ENCODE peak calls at places on chromosomes 13 and 19, in four cellular contexts. E, A, U and F are unnamed samples.

GRCh38 chr13:67120872-67121531 is 109.1 kb downstream of the PCDH9 start:
- DNase-seq in E (no peak), A (no peak), U (no peak), F (no peak)

GRCh38 chr19:30170495-30171137 is 201.6 kb upstream of the ZNF536 start:
- DNase-seq in E (no peak), A (no peak), U (no peak), F (no peak)

GRCh38 chr19:38658462-38659306 is 11.2 kb downstream of the ACTN4 start:
- DNase-seq in E (no peak), A (no peak), U (peak), F (peak)

GRCh38 chr13:40152145-40152544 is 496.7 kb downstream of the COG6 start:
- DNase-seq in E (no peak), A (no peak), U (no peak), F (no peak)

GRCh38 chr19:31154021-31154420 is 195.2 kb downstream of the TSHZ3 start:
- DNase-seq in E (no peak), A (no peak), U (no peak), F (no peak)

GRCh38 chr19:15466851-15467733 is 2.7 kb upstream of the RASAL3 start:
- DNase-seq in E (peak), A (peak), U (no peak), F (peak)

GRCh38 chr13:113109151-113110047 is 3.8 kb downstream of the F7 start:
- DNase-seq in E (no peak), A (no peak), U (no peak), F (no peak)

GRCh38 chr13:40496035-40496810 is 170.2 kb downstream of the FOXO1 start:
- DNase-seq in E (no peak), A (no peak), U (no peak), F (no peak)

GRCh38 chr19:883661-884211 is 9.3 kb downstream of the MED16 start:
- DNase-seq in E (no peak), A (no peak), U (peak), F (no peak)

GRCh38 chr13:111006508-111007031 is 91.7 kb upstream of the ANKRD10 start:
- DNase-seq in E (no peak), A (no peak), U (no peak), F (no peak)

GRCh38 chr13:98365291-98365690 is 188.2 kb upstream of the RNF113B start:
- DNase-seq in E (no peak), A (no peak), U (no peak), F (no peak)

GRCh38 chr19:1882089-1882785 is 3.1 kb downstream of the ABHD17A start:
- DNase-seq in E (peak), A (peak), U (no peak), F (no peak)

GRCh38 chr13:88948501-88948900 is 1277.3 kb downstream of the SLITRK5 start:
- DNase-seq in E (no peak), A (no peak), U (no peak), F (no peak)

GRCh38 chr19:590396-590745 is 690 bp downstream of the HCN2 start:
- DNase-seq in E (no peak), A (no peak), U (peak), F (no peak)

GRCh38 chr19:39951686-39952085 is 17.3 kb upstream of the FCGBP start:
- DNase-seq in E (no peak), A (no peak), U (no peak), F (no peak)